ENCODE peak calls at places on chromosome 5, in six cellular contexts. X is GM23248, M is neural progenitor cell, J is GM23338, Q is PC-9, K is MM.1S. Z is an unnamed sample. For H3F3A, the result is how much of the 10 kb centered on the place peaks cover.

GRCh38 chr5:82861705-82862104 is 215.5 kb downstream of the TMEM167A start:
- DNase-seq in X (peak), M (no peak), J (no peak), Q (no peak), K (no peak), Z (no peak)

GRCh38 chr5:73733219-73733618 is 107.2 kb downstream of the ARHGEF28 start:
- DNase-seq in X (peak), M (no peak), J (no peak), Q (no peak), K (no peak), Z (no peak)

GRCh38 chr5:151458314-151458713 is 10.9 kb downstream of the SLC36A1 start:
- DNase-seq in X (no peak), M (no peak), J (no peak), Q (no peak), K (no peak), Z (no peak)

GRCh38 chr5:132480546-132481242 is 9.9 kb downstream of the IRF1 start:
- DNase-seq in X (no peak), M (no peak), J (no peak), Q (no peak), K (no peak), Z (no peak)

GRCh38 chr5:172418847-172419810 is 35.2 kb downstream of the SH3PXD2B start:
- DNase-seq in X (peak), M (no peak), J (no peak), Q (no peak), K (no peak), Z (no peak)

GRCh38 chr5:23268136-23268535 is 239.3 kb upstream of the PRDM9 start:
- DNase-seq in X (peak), M (no peak), J (no peak), Q (no peak), K (no peak), Z (no peak)

GRCh38 chr5:158451203-158451982 is 592.4 kb upstream of the CLINT1 start:
- DNase-seq in X (peak), M (peak), J (no peak), Q (no peak), K (no peak), Z (no peak)

GRCh38 chr5:27706832-27707231 is 668.4 kb upstream of the CDH9 start:
- DNase-seq in X (no peak), M (no peak), J (no peak), Q (no peak), K (no peak), Z (peak)

GRCh38 chr5:76197726-76198125 is 114.5 kb downstream of the SV2C start:
- DNase-seq in X (no peak), M (no peak), J (no peak), Q (no peak), K (no peak), Z (no peak)

GRCh38 chr5:127326438-127326837 is 35.8 kb downstream of the MEGF10 start:
- DNase-seq in X (no peak), M (no peak), J (peak), Q (no peak), K (no peak), Z (peak)

DNA sequence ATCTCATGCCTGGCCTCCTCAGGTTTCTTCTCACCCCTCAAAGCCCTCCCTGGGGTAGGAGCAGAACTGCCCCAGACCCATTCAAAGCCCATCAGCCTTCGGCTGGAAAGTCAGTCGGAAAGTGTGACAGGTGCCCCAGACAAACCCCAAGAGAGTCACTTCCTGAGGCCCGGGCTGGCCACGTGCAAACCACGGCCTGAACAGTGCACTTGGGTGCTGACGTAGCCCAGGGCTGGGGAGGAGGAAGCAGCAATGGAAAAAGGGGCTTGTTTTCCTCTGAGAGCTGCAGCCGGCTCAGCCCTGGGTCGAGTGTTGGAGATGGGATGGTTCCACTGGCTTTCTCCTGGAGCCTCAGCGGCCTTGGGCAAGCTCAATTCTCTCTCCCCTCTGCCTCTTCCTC is 6.0 kb upstream of the EGR1 start:
- DNase-seq in X (no peak), M (no peak), J (no peak), Q (no peak), K (peak), Z (no peak)
- H2AFZ ChIP-seq in X (no peak), M (no peak), J (no peak), Q (no peak), K (peak), Z (no peak)

DNA sequence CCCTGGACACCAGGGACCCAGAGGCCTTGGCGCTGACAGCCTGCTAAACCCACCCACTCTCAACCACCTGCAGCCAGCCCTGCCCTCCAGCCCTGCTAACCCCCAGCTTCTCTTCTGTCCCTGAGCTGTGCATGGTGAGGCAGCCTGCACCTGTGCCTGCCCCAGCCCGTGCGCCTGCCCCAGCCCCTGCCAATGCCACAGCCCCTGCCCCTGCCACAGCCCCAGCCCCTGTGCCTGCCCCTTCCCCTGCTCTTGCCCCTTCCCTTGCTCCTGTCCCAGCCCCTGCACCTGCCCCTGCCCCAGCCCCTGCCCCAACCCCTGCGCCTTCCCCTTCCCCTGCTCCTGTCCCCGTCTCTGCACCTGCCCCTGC is 43.3 kb upstream of the IRX4 start:
- DNase-seq in X (no peak), M (no peak), J (no peak), Q (no peak), K (no peak), Z (no peak)
- TF ChIP-seq EZH2 in X (no peak), M (no peak), J (no peak), Q (no peak), K (no peak), Z (no peak)

GRCh38 chr5:33034777-33035176 is 323.7 kb downstream of the NPR3 start:
- DNase-seq in X (no peak), M (no peak), J (no peak), Q (no peak), K (no peak), Z (no peak)
- H3F3A ChIP-seq in X (under half), M (under half), J (under half), Q (under half), K (under half), Z (under half)

GRCh38 chr5:52999357-52999949 is 10.3 kb downstream of the ITGA2 start:
- DNase-seq in X (peak), M (no peak), J (no peak), Q (no peak), K (no peak), Z (no peak)
- H2AFZ ChIP-seq in X (no peak), M (no peak), J (no peak), Q (no peak), K (no peak), Z (no peak)

DNA sequence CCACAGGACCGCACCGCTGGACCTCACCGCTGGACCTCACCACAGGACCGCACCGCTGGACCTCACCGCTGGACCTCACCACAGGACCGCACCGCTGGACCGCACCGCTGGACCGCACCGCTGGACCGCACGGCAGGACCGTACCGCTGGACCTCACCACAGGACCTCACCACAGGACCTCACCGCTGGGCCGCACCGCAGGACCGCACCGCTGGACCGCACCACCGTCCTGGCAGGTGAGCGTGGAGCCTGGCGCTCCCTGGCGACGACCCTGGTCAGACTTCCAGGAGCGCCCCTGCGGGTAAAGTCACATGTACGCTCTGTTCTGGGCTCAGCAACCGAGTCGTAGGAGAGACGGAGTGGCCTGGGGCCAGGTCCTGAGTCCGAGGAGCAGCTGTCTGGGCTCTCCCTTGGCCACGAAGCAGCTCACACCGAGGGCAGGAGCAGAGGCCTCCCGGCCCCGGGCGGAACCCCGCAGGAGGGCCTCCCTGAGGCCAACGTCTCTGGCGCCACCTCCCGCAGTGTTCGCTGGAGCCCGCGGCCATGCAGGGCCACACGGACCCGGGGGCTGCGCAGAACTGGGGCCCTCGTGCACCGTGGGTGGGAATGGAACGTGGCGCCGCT is 30.5 kb downstream of the MRPL36 start:
- DNase-seq in X (no peak), M (no peak), J (no peak), Q (no peak), K (no peak), Z (no peak)
- TF ChIP-seq EZH2 in X (no peak), M (no peak), J (no peak), Q (no peak), K (no peak), Z (no peak)

DNA sequence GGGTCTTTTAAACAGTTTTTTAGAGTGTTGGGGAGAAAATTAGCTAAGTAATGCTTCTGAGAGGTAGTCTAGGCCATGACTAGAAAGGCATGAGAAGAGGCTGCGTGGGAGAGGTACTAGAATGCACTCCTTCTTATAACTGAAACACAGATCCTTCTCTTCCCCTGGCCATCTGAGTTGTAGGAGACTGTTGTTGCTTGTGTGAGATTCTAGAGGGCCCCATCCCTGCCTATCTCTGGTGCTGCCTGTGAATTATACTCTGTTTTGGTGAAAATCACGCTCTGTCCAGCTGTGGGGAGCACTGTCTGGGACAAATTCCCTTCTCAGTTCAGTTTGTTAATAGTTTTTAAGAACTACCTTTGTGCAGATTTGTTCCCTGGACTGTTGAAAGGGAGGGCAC is 37.5 kb downstream of the MAP1B start:
- DNase-seq in X (no peak), M (no peak), J (no peak), Q (no peak), K (no peak), Z (no peak)
- H3F3A ChIP-seq in X (half or more), M (under half), J (under half), Q (under half), K (under half), Z (under half)

DNA sequence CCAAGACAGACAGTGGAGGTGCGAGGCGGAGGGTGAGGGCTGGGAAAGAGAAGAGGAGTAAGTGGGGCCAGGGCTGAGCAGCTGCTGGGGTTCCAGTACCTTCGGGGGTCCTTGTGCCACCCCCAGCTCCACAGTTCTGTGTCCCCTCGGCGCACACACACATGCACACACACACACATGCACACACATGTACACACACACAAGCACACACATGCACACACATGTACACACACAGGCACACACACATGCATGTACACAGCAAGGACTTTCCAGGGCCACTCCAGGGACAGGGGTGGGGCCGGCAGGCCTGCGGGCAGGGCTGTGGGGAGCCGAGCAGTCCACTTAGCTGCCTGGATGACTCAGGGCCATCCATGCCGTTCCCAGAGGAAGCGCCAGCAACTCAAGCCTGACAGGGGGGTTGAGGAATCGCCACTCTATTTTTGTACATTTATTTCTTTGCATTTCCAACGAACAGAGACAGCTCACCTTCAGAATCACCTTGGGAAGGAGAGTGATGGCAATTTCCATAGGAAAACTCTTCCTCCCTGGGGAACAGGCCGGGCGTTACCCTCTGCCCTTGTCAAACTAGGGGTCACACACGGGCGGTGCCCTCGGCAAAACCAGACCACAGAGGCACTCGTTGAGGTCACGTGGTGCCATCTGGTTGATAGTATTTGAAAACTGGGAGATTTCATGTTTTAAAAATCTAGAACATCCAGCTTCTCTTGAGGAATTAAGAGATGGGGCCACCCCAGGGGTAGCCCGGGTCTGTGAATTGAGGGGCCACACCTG is 135.7 kb downstream of the ADAMTS2 start:
- DNase-seq in X (peak), M (no peak), J (no peak), Q (no peak), K (no peak), Z (peak)
- H2AFZ ChIP-seq in X (no peak), M (no peak), J (no peak), Q (no peak), K (no peak), Z (no peak)

GRCh38 chr5:68454766-68455165 is 239.2 kb downstream of the PIK3R1 start:
- DNase-seq in X (peak), M (no peak), J (no peak), Q (no peak), K (no peak), Z (no peak)
- TF ChIP-seq EZH2 in X (no peak), M (no peak), J (no peak), Q (no peak), K (no peak), Z (no peak)

GRCh38 chr5:178206166-178207101 is 2.1 kb downstream of the HNRNPAB start:
- DNase-seq in X (peak), M (no peak), J (no peak), Q (no peak), K (no peak), Z (no peak)
- H3F3A ChIP-seq in X (half or more), M (half or more), J (half or more), Q (half or more), K (under half), Z (under half)

DNA sequence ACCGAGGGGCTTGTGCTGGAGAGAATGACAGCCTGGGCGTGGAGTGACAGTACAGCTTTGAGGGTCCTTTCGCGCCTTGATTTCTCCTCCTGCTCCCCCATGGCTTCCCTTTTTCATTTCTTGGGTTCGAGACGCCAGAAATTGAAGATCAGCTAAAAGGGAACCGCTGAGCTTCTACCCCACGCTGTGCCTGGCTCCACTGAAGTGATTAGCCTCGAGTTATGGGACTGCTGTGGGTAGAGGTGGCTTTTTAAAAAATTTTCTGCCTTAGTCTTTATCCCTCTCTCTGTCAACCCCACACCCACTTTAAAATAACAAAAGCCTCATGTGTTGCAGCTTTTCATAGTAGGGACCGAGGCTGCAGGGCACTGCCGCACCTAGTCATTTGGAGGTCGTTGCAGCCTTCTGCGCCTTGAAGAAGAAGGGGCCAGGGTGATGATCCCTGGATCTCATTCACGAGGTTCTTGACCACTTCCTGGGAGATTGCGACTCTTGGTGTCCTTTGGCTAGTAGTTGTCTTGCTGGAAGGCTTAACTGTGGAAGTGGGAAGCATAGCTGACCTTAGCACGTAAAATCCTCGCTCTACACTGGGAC is 603 bp downstream of the PPIP5K2 start:
- DNase-seq in X (peak), M (peak), J (peak), Q (no peak), K (no peak), Z (peak)
- H2AFZ ChIP-seq in X (peak), M (peak), J (peak), Q (peak), K (peak), Z (peak)

Z was measured in PC-3.